ENCODE peak calls at places on chromosome 17, in nine cellular contexts. A is hepatocyte, J is right lobe of liver, O is body of pancreas, Y is fibroblast of the aortic adventitia, S is adrenal gland, W is psoas muscle, U is tibial artery, D is fibroblast of mammary gland. L is an unnamed sample.

GRCh38 chr17:2232244-2232638 is 71.3 kb downstream of the SMG6 start:
- DNase-seq in A (no peak), J (no peak), O (no peak), Y (peak), S (peak), W (no peak), U (no peak), D (peak), L (no peak)

GRCh38 chr17:40485851-40486512 is 15.4 kb downstream of the TNS4 start:
- DNase-seq in A (peak), J (no peak), O (no peak), Y (peak), S (peak), W (peak), U (peak), D (peak), L (no peak)

GRCh38 chr17:65279456-65279855 is 142.3 kb downstream of the RGS9 start:
- DNase-seq in A (no peak), J (no peak), O (no peak), Y (no peak), S (no peak), W (no peak), U (no peak), D (no peak), L (no peak)

GRCh38 chr17:40110457-40110856 is 10.1 kb upstream of the NR1D1 start:
- DNase-seq in A (no peak), J (peak), O (no peak), Y (no peak), S (peak), W (no peak), U (no peak), D (no peak), L (no peak)

GRCh38 chr17:72935984-72936383 is 156.5 kb downstream of the SLC39A11 start:
- DNase-seq in A (no peak), J (no peak), O (no peak), Y (no peak), S (no peak), W (no peak), U (no peak), D (no peak), L (no peak)

GRCh38 chr17:66542183-66542966 is 240.0 kb downstream of the PRKCA start:
- DNase-seq in A (no peak), J (no peak), O (no peak), Y (peak), S (no peak), W (no peak), U (no peak), D (peak), L (no peak)

GRCh38 chr17:7707446-7707845 is 2.4 kb downstream of the EFNB3 start:
- DNase-seq in A (no peak), J (no peak), O (no peak), Y (no peak), S (no peak), W (no peak), U (no peak), D (no peak), L (peak)

GRCh38 chr17:77681820-77682219 is 276.7 kb upstream of the TNRC6C start:
- DNase-seq in A (peak), J (no peak), O (no peak), Y (peak), S (peak), W (peak), U (no peak), D (peak), L (peak)

GRCh38 chr17:13337864-13338371 is 263.8 kb downstream of the HS3ST3A1 start:
- DNase-seq in A (peak), J (no peak), O (peak), Y (peak), S (peak), W (no peak), U (no peak), D (peak), L (no peak)

GRCh38 chr17:35056013-35056412 is 7.5 kb downstream of the RFFL start:
- DNase-seq in A (no peak), J (no peak), O (no peak), Y (no peak), S (no peak), W (no peak), U (no peak), D (no peak), L (no peak)

GRCh38 chr17:5513610-5514009 is 27.2 kb downstream of the MIS12 start:
- DNase-seq in A (no peak), J (no peak), O (no peak), Y (no peak), S (peak), W (no peak), U (no peak), D (no peak), L (no peak)

DNA sequence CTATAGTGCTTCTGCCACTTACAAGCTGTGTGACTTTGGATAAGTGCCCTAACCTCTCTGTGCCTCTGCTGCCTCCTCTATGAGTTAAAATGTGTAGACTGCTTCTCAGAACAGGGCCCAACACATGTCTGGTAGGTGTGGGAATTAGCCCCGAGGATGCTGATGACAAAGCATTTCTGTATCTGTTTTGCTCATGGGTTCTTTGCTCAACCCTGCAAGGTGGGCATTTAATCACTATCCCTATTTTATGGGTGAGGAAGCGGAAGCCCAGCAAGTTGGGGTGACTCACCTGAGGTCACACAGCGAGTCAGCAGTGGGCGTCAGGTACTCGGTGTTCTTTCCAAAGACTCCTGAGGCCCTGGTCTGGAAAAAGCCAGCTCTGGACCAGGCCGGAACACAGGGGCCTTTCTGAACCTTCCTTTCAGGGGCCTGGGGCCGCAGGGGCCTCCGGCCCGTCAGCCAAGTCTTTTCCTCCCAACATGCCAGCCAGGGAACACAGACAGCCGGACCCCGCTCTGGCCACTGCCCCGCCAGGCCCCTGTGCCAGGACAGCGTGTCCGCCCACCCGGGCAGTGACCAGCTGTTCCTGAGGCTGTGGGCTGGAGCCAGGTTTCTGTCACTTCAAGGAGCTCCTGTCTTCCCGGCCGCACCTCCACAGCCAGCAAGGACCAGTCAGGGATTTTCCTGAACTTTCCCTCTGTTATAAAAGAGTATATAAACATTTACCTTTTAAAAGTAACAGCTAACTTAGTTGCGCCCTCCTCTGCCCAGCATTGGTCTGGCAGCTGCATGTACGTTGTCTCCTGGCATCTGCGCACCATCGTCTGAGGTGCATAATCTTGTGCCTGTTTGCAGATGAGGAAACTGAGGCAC is 62.5 kb downstream of the SREBF1 start:
- DNase-seq in A (peak), J (no peak), O (peak), Y (peak), S (peak), W (peak), U (no peak), D (peak), L (peak)
- TF ChIP-seq CTCF in A (peak), J (peak), O (peak), Y (peak), S (no peak), W (no peak), U (peak), D (peak), L (peak)

DNA sequence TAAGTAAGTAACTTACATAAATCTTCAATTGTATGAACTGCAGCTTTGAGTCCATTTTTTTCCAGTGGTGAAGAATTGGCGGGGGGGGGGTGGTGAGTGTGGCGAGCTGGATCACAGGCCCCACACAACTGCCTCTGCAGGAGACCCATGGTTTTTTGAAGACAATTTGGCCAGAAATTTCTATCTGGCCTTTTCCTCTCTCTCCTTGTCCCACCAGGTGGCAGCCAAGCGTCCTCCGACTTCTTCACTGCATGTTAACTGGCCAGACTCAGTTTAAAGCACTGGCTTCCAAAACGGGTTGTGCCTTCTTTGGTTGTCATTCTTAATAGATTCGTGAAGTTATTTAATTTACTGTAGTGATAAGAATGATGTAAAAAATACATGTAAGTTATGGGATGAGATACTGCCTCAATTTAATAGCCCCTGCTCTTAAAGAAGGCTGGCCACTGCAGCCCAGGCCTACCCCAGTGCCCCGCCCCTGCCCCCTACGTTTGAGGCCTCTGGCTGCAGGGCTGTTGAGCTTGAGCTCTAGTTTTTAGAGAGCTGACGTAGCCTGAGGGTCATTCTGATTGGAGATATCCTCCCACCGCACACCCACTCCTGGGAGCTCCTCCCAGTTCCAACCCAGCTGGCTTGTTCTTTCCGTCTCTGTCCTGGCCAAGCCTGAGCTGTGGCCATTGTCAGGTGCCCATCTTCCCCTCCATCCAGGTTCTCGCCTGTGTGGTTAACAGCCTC is 36.4 kb downstream of the AKAP1 start:
- DNase-seq in A (peak), J (no peak), O (peak), Y (peak), S (peak), W (no peak), U (no peak), D (peak), L (no peak)
- TF ChIP-seq CTCF in A (peak), J (peak), O (peak), Y (peak), S (peak), W (peak), U (peak), D (peak), L (peak)

DNA sequence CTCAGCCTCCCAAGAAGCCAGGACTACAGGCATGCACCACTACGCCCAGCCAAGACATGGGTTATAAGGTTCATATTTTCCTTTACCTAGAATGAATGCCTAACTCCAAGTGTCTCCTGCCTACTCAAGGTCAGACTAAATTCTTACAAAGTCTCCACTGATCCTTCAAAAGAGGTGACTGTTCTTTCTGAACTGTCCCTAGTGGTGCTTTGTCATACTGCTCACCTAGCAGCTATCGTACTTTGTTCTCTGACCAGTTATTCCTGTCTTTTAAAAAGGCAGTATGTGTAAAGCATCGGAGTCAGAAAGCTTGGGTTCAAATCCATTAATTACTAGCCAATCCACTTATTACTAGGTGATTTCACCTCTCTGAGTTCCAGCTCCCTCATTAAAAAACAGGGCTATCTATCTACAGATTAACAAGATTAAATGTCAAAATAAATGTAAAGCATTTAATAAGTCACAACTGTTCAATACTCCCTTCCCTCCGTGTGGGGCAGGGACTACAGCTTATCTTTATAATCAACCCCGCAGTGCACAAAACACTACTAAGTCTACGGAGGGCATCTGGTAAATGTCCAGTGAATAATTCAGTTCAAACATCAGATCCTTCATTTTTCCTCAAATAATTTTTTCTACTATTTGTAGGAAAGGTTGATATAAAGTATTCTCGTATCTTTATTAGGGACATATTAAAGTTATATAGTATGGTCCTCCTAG is 20.0 kb upstream of the ITGA2B start:
- DNase-seq in A (no peak), J (no peak), O (no peak), Y (no peak), S (no peak), W (no peak), U (no peak), D (no peak), L (no peak)
- TF ChIP-seq CTCF in A (no peak), J (no peak), O (no peak), Y (no peak), S (no peak), W (no peak), U (no peak), D (no peak), L (peak)

GRCh38 chr17:58052951-58053715 is 30.1 kb upstream of the DYNLL2 start:
- DNase-seq in A (no peak), J (no peak), O (no peak), Y (no peak), S (no peak), W (no peak), U (no peak), D (peak), L (no peak)
- TF ChIP-seq CTCF in A (no peak), J (no peak), O (no peak), Y (no peak), S (no peak), W (no peak), U (no peak), D (no peak), L (no peak)

GRCh38 chr17:80631142-80632045 is 86.8 kb downstream of the RPTOR start:
- DNase-seq in A (no peak), J (no peak), O (no peak), Y (no peak), S (peak), W (no peak), U (no peak), D (no peak), L (no peak)
- TF ChIP-seq CTCF in A (no peak), J (no peak), O (no peak), Y (no peak), S (no peak), W (no peak), U (no peak), D (no peak), L (no peak)

GRCh38 chr17:74992223-74992622 is 4.8 kb downstream of the CDR2L start:
- DNase-seq in A (no peak), J (no peak), O (peak), Y (no peak), S (no peak), W (no peak), U (no peak), D (no peak), L (no peak)

GRCh38 chr17:74987418-74987908 is at the start of gene CDR2L:
- DNase-seq in A (peak), J (peak), O (peak), Y (peak), S (peak), W (peak), U (peak), D (peak), L (peak)

GRCh38 chr17:74986206-74986576 is 1.2 kb upstream of the CDR2L start:
- DNase-seq in A (no peak), J (no peak), O (no peak), Y (no peak), S (no peak), W (no peak), U (no peak), D (no peak), L (no peak)

GRCh38 chr17:74990581-74991105 is 3.2 kb downstream of the CDR2L start:
- DNase-seq in A (no peak), J (no peak), O (no peak), Y (no peak), S (no peak), W (peak), U (no peak), D (no peak), L (no peak)

GRCh38 chr17:74987909-74988711 is 678 bp downstream of the CDR2L start:
- DNase-seq in A (peak), J (peak), O (peak), Y (peak), S (peak), W (peak), U (peak), D (peak), L (peak)
- TF ChIP-seq CTCF in A (peak), J (peak), O (no peak), Y (peak), S (no peak), W (no peak), U (no peak), D (no peak), L (peak)

L was measured in chondrocyte.